ENCODE peak calls at places on chromosomes 3 and 15, in six cellular contexts. C, A, V, I, W and O are unnamed samples.

GRCh38 chr3:193978446-193978845 is 157.5 kb upstream of the HES1 start:
- DNase-seq in C (no peak), A (no peak), V (no peak), I (no peak), W (no peak), O (no peak)

GRCh38 chr15:63977102-63977501 is 69.2 kb downstream of the DAPK2 start:
- DNase-seq in C (no peak), A (no peak), V (no peak), I (no peak), W (no peak), O (no peak)

GRCh38 chr15:61639491-61639890 is 410.4 kb upstream of the RORA start:
- DNase-seq in C (no peak), A (no peak), V (no peak), I (no peak), W (no peak), O (no peak)

GRCh38 chr15:48358681-48359152 is 27.5 kb downstream of the DUT start:
- DNase-seq in C (no peak), A (no peak), V (no peak), I (no peak), W (no peak), O (no peak)

GRCh38 chr3:51198476-51198875 is 186.6 kb upstream of the MANF start:
- DNase-seq in C (no peak), A (no peak), V (no peak), I (no peak), W (no peak), O (no peak)

GRCh38 chr3:32469151-32469874 is 33.3 kb downstream of the CMTM6 start:
- DNase-seq in C (no peak), A (no peak), V (no peak), I (no peak), W (no peak), O (peak; percentile 39)

GRCh38 chr3:156359337-156359736 is 195.6 kb downstream of the SSR3 start:
- DNase-seq in C (no peak), A (no peak), V (no peak), I (no peak), W (no peak), O (no peak)

GRCh38 chr15:64070965-64071851 is 22.4 kb downstream of the CIAO2A start:
- DNase-seq in C (peak; percentile 60), A (no peak), V (no peak), I (no peak), W (no peak), O (no peak)

GRCh38 chr15:101625169-101625568 is 27.0 kb downstream of the TM2D3 start:
- DNase-seq in C (no peak), A (no peak), V (no peak), I (no peak), W (no peak), O (no peak)

GRCh38 chr3:189099031-189099471 is 72.7 kb upstream of the TPRG1 start:
- DNase-seq in C (no peak), A (no peak), V (no peak), I (peak; percentile 97), W (no peak), O (no peak)

GRCh38 chr3:118936811-118937210 is 97.8 kb downstream of the IGSF11 start:
- DNase-seq in C (no peak), A (no peak), V (no peak), I (no peak), W (no peak), O (no peak)

GRCh38 chr3:50365080-50365841 is 5.9 kb upstream of the TMEM115 start:
- DNase-seq in C (no peak), A (peak; percentile 87), V (peak; percentile 72), I (peak; percentile 94), W (peak; percentile 99), O (peak; percentile 81)

GRCh38 chr15:66621491-66622467 is 56.0 kb upstream of the LCTL start:
- DNase-seq in C (no peak), A (no peak), V (peak; percentile 41), I (peak; percentile 76), W (peak; percentile 86), O (peak; percentile 76)

GRCh38 chr15:96514607-96515285 is 184.2 kb downstream of the NR2F2 start:
- DNase-seq in C (no peak), A (no peak), V (no peak), I (no peak), W (no peak), O (no peak)

GRCh38 chr3:129855454-129856419 is 37.8 kb downstream of the TMCC1 start:
- DNase-seq in C (peak; percentile 23), A (no peak), V (no peak), I (no peak), W (no peak), O (no peak)

GRCh38 chr15:66839511-66840112 is 137.6 kb downstream of the SMAD6 start:
- DNase-seq in C (no peak), A (no peak), V (no peak), I (no peak), W (no peak), O (no peak)

GRCh38 chr3:159991591-159991990 is 3.0 kb downstream of the IL12A start:
- DNase-seq in C (no peak), A (no peak), V (no peak), I (no peak), W (no peak), O (no peak)